ENCODE peak calls at places on chromosomes 2 and 18, in six cellular contexts. K is stimulated activated CD8-positive, alpha-beta memory T cell treated with anti-CD3 and anti-CD28 coated beads, Interleukin-15, amount 100 ng/mL, for 48 hours; Z is iris pigment epithelial cell; U is H54; C is anterior cingulate cortex; O is cardiac muscle cell. M is an unnamed sample.

GRCh38 chr2:189363559-189363958 is 77.7 kb upstream of the WDR75 start:
- DNase-seq in Z (peak; percentile 86), U (no peak), C (no peak), K (no peak), O (peak; percentile 51), M (no peak)

GRCh38 chr2:106642679-106643078 is 155.5 kb downstream of the CD8B2 start:
- DNase-seq in U (no peak), C (no peak), K (no peak), O (peak; percentile 55), Z (no peak), M (no peak)

GRCh38 chr2:9310827-9311226 is 104.2 kb downstream of the ASAP2 start:
- DNase-seq in K (no peak), U (no peak), C (no peak), Z (no peak), O (no peak), M (peak; percentile 12)

GRCh38 chr2:95734976-95735890 is 143.4 kb downstream of the TRIM43 start:
- DNase-seq in C (no peak), O (no peak), U (no peak), Z (no peak), K (no peak), M (no peak)

GRCh38 chr18:76875390-76876330 is 53.3 kb downstream of the ZNF236 start:
- DNase-seq in O (peak; percentile 55), K (no peak), Z (peak; percentile 47), C (no peak), U (no peak), M (peak; percentile 51)

GRCh38 chr18:33201509-33201926 is 239.0 kb downstream of the CCDC178 start:
- DNase-seq in Z (peak; percentile 17), C (no peak), U (peak; percentile 2), O (peak; percentile 30), K (no peak), M (no peak)

GRCh38 chr18:66571845-66572244 is 32.0 kb downstream of the CDH19 start:
- DNase-seq in O (no peak), U (no peak), C (no peak), Z (no peak), K (no peak), M (no peak)

GRCh38 chr18:26459340-26459739 is 89.0 kb downstream of the KCTD1 start:
- DNase-seq in U (no peak), Z (no peak), O (no peak), C (no peak), K (no peak), M (no peak)

GRCh38 chr18:58952303-58952702 is 87.6 kb downstream of the ZNF532 start:
- DNase-seq in U (no peak), C (no peak), K (no peak), Z (no peak), O (no peak), M (no peak)

GRCh38 chr2:157785866-157786662 is 90.1 kb downstream of the ACVR1 start:
- DNase-seq in C (no peak), U (peak; percentile 5), K (no peak), O (no peak), Z (peak; percentile 68), M (no peak)

GRCh38 chr2:11329759-11330158 is 14.7 kb downstream of the ROCK2 start:
- DNase-seq in Z (peak; percentile 51), C (no peak), K (no peak), O (no peak), U (no peak), M (no peak)

GRCh38 chr18:76348267-76349066 is 146.6 kb downstream of the ZNF516 start:
- DNase-seq in O (no peak), U (no peak), C (no peak), K (no peak), Z (no peak), M (peak; percentile 2)

GRCh38 chr18:68428666-68429065 is 286.2 kb downstream of the TMX3 start:
- DNase-seq in O (no peak), K (no peak), C (no peak), Z (no peak), U (no peak), M (no peak)

GRCh38 chr2:201267278-201268030 is 7.1 kb downstream of the CASP8 start:
- DNase-seq in Z (no peak), U (no peak), O (no peak), K (no peak), C (no peak), M (no peak)

GRCh38 chr2:3488768-3489448 is 30.4 kb downstream of the ADI1 start:
- DNase-seq in O (no peak), Z (no peak), C (no peak), K (no peak), U (no peak), M (no peak)

GRCh38 chr2:76268928-76269327 is 558.2 kb upstream of the GCFC2 start:
- DNase-seq in K (no peak), Z (peak; percentile 44), C (no peak), U (no peak), O (peak; percentile 25), M (no peak)

GRCh38 chr2:201472411-201472810 is 20.9 kb downstream of the STRADB start:
- DNase-seq in Z (peak; percentile 44), K (no peak), U (no peak), O (no peak), C (no peak), M (no peak)

GRCh38 chr2:96150007-96150406 is 4.8 kb upstream of the DUSP2 start:
- DNase-seq in C (no peak), U (no peak), K (no peak), Z (no peak), O (no peak), M (no peak)

GRCh38 chr2:238123991-238124470 is 14.4 kb upstream of the KLHL30 start:
- DNase-seq in O (no peak), U (no peak), Z (no peak), C (no peak), K (no peak), M (no peak)

GRCh38 chr2:241798631-241799521 is 10.1 kb upstream of the NEU4 start:
- DNase-seq in C (no peak), K (no peak), O (no peak), Z (no peak), U (no peak), M (no peak)

GRCh38 chr18:28045176-28045810 is 131.6 kb downstream of the CDH2 start:
- DNase-seq in C (no peak), U (no peak), K (no peak), Z (peak; percentile 85), O (peak; percentile 70), M (no peak)

GRCh38 chr2:38771632-38772031 is 6.4 kb upstream of the GEMIN6 start:
- DNase-seq in K (no peak), U (peak; percentile 53), O (peak; percentile 52), Z (peak; percentile 45), C (no peak), M (no peak)

GRCh38 chr2:134491796-134492441 is 226.9 kb downstream of the TMEM163 start:
- DNase-seq in Z (no peak), O (no peak), U (peak; percentile 9), C (no peak), K (no peak), M (no peak)

GRCh38 chr2:48771241-48772014 is 15.9 kb upstream of the LHCGR start:
- DNase-seq in U (no peak), C (no peak), K (no peak), O (no peak), Z (no peak), M (no peak)

GRCh38 chr2:40436093-40436475 is 15.8 kb downstream of the SLC8A1 start:
- DNase-seq in C (no peak), O (no peak), K (no peak), Z (no peak), U (no peak), M (no peak)